ENCODE peak calls at places on chromosomes 5 and 9, in seven cellular contexts. One of them, this sample, is unnamed.

GRCh38 chr5:140214831-140215230 is 39.8 kb downstream of the CYSTM1 start:
- DNase-seq in heart right ventricle: no peak
- DNase-seq in NCI-H1105 treated with DMSO at 0.1 percent for 48 hours: no peak
- DNase-seq in activated effector memory CD4-positive, alpha-beta T cell treated with anti-CD3 and anti-CD28 coated beads, Interleukin-2, amount 50 U/mL, for 16 hours: no peak
- DNase-seq in NCI-H1417: no peak
- DNase-seq in NCI-H1092 treated with DMSO at 0.1 percent for 48 hours: no peak
- DNase-seq in GM20000: no peak
- DNase-seq in this sample: no peak

GRCh38 chr9:38388283-38389223 is 3.9 kb upstream of the ALDH1B1 start:
- DNase-seq in heart right ventricle: no peak
- DNase-seq in NCI-H1105 treated with DMSO at 0.1 percent for 48 hours: no peak
- DNase-seq in activated effector memory CD4-positive, alpha-beta T cell treated with anti-CD3 and anti-CD28 coated beads, Interleukin-2, amount 50 U/mL, for 16 hours: peak
- DNase-seq in NCI-H1417: no peak
- DNase-seq in NCI-H1092 treated with DMSO at 0.1 percent for 48 hours: no peak
- DNase-seq in GM20000: no peak
- DNase-seq in this sample: no peak

GRCh38 chr5:160353379-160353778 is 17.0 kb downstream of the C1QTNF2 start:
- DNase-seq in heart right ventricle: no peak
- DNase-seq in NCI-H1105 treated with DMSO at 0.1 percent for 48 hours: no peak
- DNase-seq in activated effector memory CD4-positive, alpha-beta T cell treated with anti-CD3 and anti-CD28 coated beads, Interleukin-2, amount 50 U/mL, for 16 hours: no peak
- DNase-seq in NCI-H1417: no peak
- DNase-seq in NCI-H1092 treated with DMSO at 0.1 percent for 48 hours: no peak
- DNase-seq in GM20000: no peak
- DNase-seq in this sample: no peak

GRCh38 chr9:93470391-93470790 is 17.0 kb upstream of the FAM120AOS start:
- DNase-seq in heart right ventricle: no peak
- DNase-seq in NCI-H1105 treated with DMSO at 0.1 percent for 48 hours: no peak
- DNase-seq in activated effector memory CD4-positive, alpha-beta T cell treated with anti-CD3 and anti-CD28 coated beads, Interleukin-2, amount 50 U/mL, for 16 hours: no peak
- DNase-seq in NCI-H1417: no peak
- DNase-seq in NCI-H1092 treated with DMSO at 0.1 percent for 48 hours: no peak
- DNase-seq in GM20000: no peak
- DNase-seq in this sample: no peak

GRCh38 chr5:83378624-83379259 is 92.8 kb upstream of the VCAN start:
- DNase-seq in heart right ventricle: no peak
- DNase-seq in NCI-H1105 treated with DMSO at 0.1 percent for 48 hours: no peak
- DNase-seq in activated effector memory CD4-positive, alpha-beta T cell treated with anti-CD3 and anti-CD28 coated beads, Interleukin-2, amount 50 U/mL, for 16 hours: no peak
- DNase-seq in NCI-H1417: no peak
- DNase-seq in NCI-H1092 treated with DMSO at 0.1 percent for 48 hours: no peak
- DNase-seq in GM20000: no peak
- DNase-seq in this sample: no peak

GRCh38 chr5:151063136-151063544 is 17.7 kb downstream of the TNIP1 start:
- DNase-seq in heart right ventricle: peak
- DNase-seq in NCI-H1105 treated with DMSO at 0.1 percent for 48 hours: no peak
- DNase-seq in activated effector memory CD4-positive, alpha-beta T cell treated with anti-CD3 and anti-CD28 coated beads, Interleukin-2, amount 50 U/mL, for 16 hours: no peak
- DNase-seq in NCI-H1417: no peak
- DNase-seq in NCI-H1092 treated with DMSO at 0.1 percent for 48 hours: no peak
- DNase-seq in GM20000: no peak
- DNase-seq in this sample: no peak

GRCh38 chr5:56350595-56351170 is 117.6 kb upstream of the ANKRD55 start:
- DNase-seq in heart right ventricle: peak
- DNase-seq in NCI-H1105 treated with DMSO at 0.1 percent for 48 hours: no peak
- DNase-seq in activated effector memory CD4-positive, alpha-beta T cell treated with anti-CD3 and anti-CD28 coated beads, Interleukin-2, amount 50 U/mL, for 16 hours: no peak
- DNase-seq in NCI-H1417: peak
- DNase-seq in NCI-H1092 treated with DMSO at 0.1 percent for 48 hours: no peak
- DNase-seq in GM20000: no peak
- DNase-seq in this sample: no peak

GRCh38 chr5:16618138-16618897 is 1.5 kb upstream of the RETREG1 start:
- DNase-seq in heart right ventricle: no peak
- DNase-seq in NCI-H1105 treated with DMSO at 0.1 percent for 48 hours: no peak
- DNase-seq in activated effector memory CD4-positive, alpha-beta T cell treated with anti-CD3 and anti-CD28 coated beads, Interleukin-2, amount 50 U/mL, for 16 hours: no peak
- DNase-seq in NCI-H1417: no peak
- DNase-seq in NCI-H1092 treated with DMSO at 0.1 percent for 48 hours: peak
- DNase-seq in GM20000: peak
- DNase-seq in this sample: no peak

GRCh38 chr5:14946813-14947640 is 75.4 kb upstream of the ANKH start:
- DNase-seq in heart right ventricle: peak
- DNase-seq in NCI-H1105 treated with DMSO at 0.1 percent for 48 hours: peak
- DNase-seq in activated effector memory CD4-positive, alpha-beta T cell treated with anti-CD3 and anti-CD28 coated beads, Interleukin-2, amount 50 U/mL, for 16 hours: no peak
- DNase-seq in NCI-H1417: no peak
- DNase-seq in NCI-H1092 treated with DMSO at 0.1 percent for 48 hours: peak
- DNase-seq in GM20000: peak
- DNase-seq in this sample: no peak

GRCh38 chr5:147101654-147102053 is 133.2 kb upstream of the STK32A start:
- DNase-seq in heart right ventricle: no peak
- DNase-seq in NCI-H1105 treated with DMSO at 0.1 percent for 48 hours: no peak
- DNase-seq in activated effector memory CD4-positive, alpha-beta T cell treated with anti-CD3 and anti-CD28 coated beads, Interleukin-2, amount 50 U/mL, for 16 hours: no peak
- DNase-seq in NCI-H1417: no peak
- DNase-seq in NCI-H1092 treated with DMSO at 0.1 percent for 48 hours: no peak
- DNase-seq in GM20000: no peak
- DNase-seq in this sample: no peak

GRCh38 chr9:7467186-7467585 is 332.4 kb downstream of the DMAC1 start:
- DNase-seq in heart right ventricle: no peak
- DNase-seq in NCI-H1105 treated with DMSO at 0.1 percent for 48 hours: no peak
- DNase-seq in activated effector memory CD4-positive, alpha-beta T cell treated with anti-CD3 and anti-CD28 coated beads, Interleukin-2, amount 50 U/mL, for 16 hours: no peak
- DNase-seq in NCI-H1417: peak
- DNase-seq in NCI-H1092 treated with DMSO at 0.1 percent for 48 hours: no peak
- DNase-seq in GM20000: no peak
- DNase-seq in this sample: no peak

GRCh38 chr9:126834672-126835071 is 25.8 kb upstream of the ZBTB34 start:
- DNase-seq in heart right ventricle: no peak
- DNase-seq in NCI-H1105 treated with DMSO at 0.1 percent for 48 hours: no peak
- DNase-seq in activated effector memory CD4-positive, alpha-beta T cell treated with anti-CD3 and anti-CD28 coated beads, Interleukin-2, amount 50 U/mL, for 16 hours: no peak
- DNase-seq in NCI-H1417: no peak
- DNase-seq in NCI-H1092 treated with DMSO at 0.1 percent for 48 hours: no peak
- DNase-seq in GM20000: no peak
- DNase-seq in this sample: no peak

GRCh38 chr5:758698-759053 is 25.9 kb downstream of the ZDHHC11B start:
- DNase-seq in heart right ventricle: no peak
- DNase-seq in NCI-H1105 treated with DMSO at 0.1 percent for 48 hours: no peak
- DNase-seq in activated effector memory CD4-positive, alpha-beta T cell treated with anti-CD3 and anti-CD28 coated beads, Interleukin-2, amount 50 U/mL, for 16 hours: peak
- DNase-seq in NCI-H1417: no peak
- DNase-seq in NCI-H1092 treated with DMSO at 0.1 percent for 48 hours: no peak
- DNase-seq in GM20000: no peak
- DNase-seq in this sample: no peak

GRCh38 chr9:85872444-85872843 is 68.5 kb upstream of the NAA35 start:
- DNase-seq in heart right ventricle: no peak
- DNase-seq in NCI-H1105 treated with DMSO at 0.1 percent for 48 hours: no peak
- DNase-seq in activated effector memory CD4-positive, alpha-beta T cell treated with anti-CD3 and anti-CD28 coated beads, Interleukin-2, amount 50 U/mL, for 16 hours: no peak
- DNase-seq in NCI-H1417: no peak
- DNase-seq in NCI-H1092 treated with DMSO at 0.1 percent for 48 hours: no peak
- DNase-seq in GM20000: no peak
- DNase-seq in this sample: no peak

GRCh38 chr5:133284306-133284705 is 232.5 kb downstream of the HSPA4 start:
- DNase-seq in heart right ventricle: no peak
- DNase-seq in NCI-H1105 treated with DMSO at 0.1 percent for 48 hours: no peak
- DNase-seq in activated effector memory CD4-positive, alpha-beta T cell treated with anti-CD3 and anti-CD28 coated beads, Interleukin-2, amount 50 U/mL, for 16 hours: no peak
- DNase-seq in NCI-H1417: no peak
- DNase-seq in NCI-H1092 treated with DMSO at 0.1 percent for 48 hours: no peak
- DNase-seq in GM20000: no peak
- DNase-seq in this sample: no peak

GRCh38 chr5:29963956-29964355 is 1229.5 kb upstream of the CDH6 start:
- DNase-seq in heart right ventricle: no peak
- DNase-seq in NCI-H1105 treated with DMSO at 0.1 percent for 48 hours: no peak
- DNase-seq in activated effector memory CD4-positive, alpha-beta T cell treated with anti-CD3 and anti-CD28 coated beads, Interleukin-2, amount 50 U/mL, for 16 hours: no peak
- DNase-seq in NCI-H1417: no peak
- DNase-seq in NCI-H1092 treated with DMSO at 0.1 percent for 48 hours: no peak
- DNase-seq in GM20000: no peak
- DNase-seq in this sample: no peak

GRCh38 chr5:111223790-111224560 is at the start of gene CAMK4:
- DNase-seq in heart right ventricle: peak
- DNase-seq in NCI-H1105 treated with DMSO at 0.1 percent for 48 hours: peak
- DNase-seq in activated effector memory CD4-positive, alpha-beta T cell treated with anti-CD3 and anti-CD28 coated beads, Interleukin-2, amount 50 U/mL, for 16 hours: peak
- DNase-seq in NCI-H1417: peak
- DNase-seq in NCI-H1092 treated with DMSO at 0.1 percent for 48 hours: peak
- DNase-seq in GM20000: peak
- DNase-seq in this sample: no peak

GRCh38 chr9:127835930-127836586 is 18.4 kb downstream of the ENG start:
- DNase-seq in heart right ventricle: peak
- DNase-seq in NCI-H1105 treated with DMSO at 0.1 percent for 48 hours: no peak
- DNase-seq in activated effector memory CD4-positive, alpha-beta T cell treated with anti-CD3 and anti-CD28 coated beads, Interleukin-2, amount 50 U/mL, for 16 hours: no peak
- DNase-seq in NCI-H1417: no peak
- DNase-seq in NCI-H1092 treated with DMSO at 0.1 percent for 48 hours: no peak
- DNase-seq in GM20000: no peak
- DNase-seq in this sample: no peak

GRCh38 chr5:138536665-138537315 is 6.2 kb downstream of the ETF1 start:
- DNase-seq in heart right ventricle: no peak
- DNase-seq in NCI-H1105 treated with DMSO at 0.1 percent for 48 hours: no peak
- DNase-seq in activated effector memory CD4-positive, alpha-beta T cell treated with anti-CD3 and anti-CD28 coated beads, Interleukin-2, amount 50 U/mL, for 16 hours: no peak
- DNase-seq in NCI-H1417: no peak
- DNase-seq in NCI-H1092 treated with DMSO at 0.1 percent for 48 hours: no peak
- DNase-seq in GM20000: no peak
- DNase-seq in this sample: no peak

GRCh38 chr5:101679816-101680215 is 616.3 kb downstream of the SLCO4C1 start:
- DNase-seq in heart right ventricle: no peak
- DNase-seq in NCI-H1105 treated with DMSO at 0.1 percent for 48 hours: no peak
- DNase-seq in activated effector memory CD4-positive, alpha-beta T cell treated with anti-CD3 and anti-CD28 coated beads, Interleukin-2, amount 50 U/mL, for 16 hours: no peak
- DNase-seq in NCI-H1417: no peak
- DNase-seq in NCI-H1092 treated with DMSO at 0.1 percent for 48 hours: no peak
- DNase-seq in GM20000: no peak
- DNase-seq in this sample: no peak

GRCh38 chr9:5263568-5264218 is 32.5 kb downstream of the INSL4 start:
- DNase-seq in heart right ventricle: no peak
- DNase-seq in NCI-H1105 treated with DMSO at 0.1 percent for 48 hours: no peak
- DNase-seq in activated effector memory CD4-positive, alpha-beta T cell treated with anti-CD3 and anti-CD28 coated beads, Interleukin-2, amount 50 U/mL, for 16 hours: no peak
- DNase-seq in NCI-H1417: no peak
- DNase-seq in NCI-H1092 treated with DMSO at 0.1 percent for 48 hours: no peak
- DNase-seq in GM20000: peak
- DNase-seq in this sample: no peak

GRCh38 chr9:109117856-109118801 is 1.6 kb downstream of the TMEM245 start:
- DNase-seq in heart right ventricle: no peak
- DNase-seq in NCI-H1105 treated with DMSO at 0.1 percent for 48 hours: no peak
- DNase-seq in activated effector memory CD4-positive, alpha-beta T cell treated with anti-CD3 and anti-CD28 coated beads, Interleukin-2, amount 50 U/mL, for 16 hours: peak
- DNase-seq in NCI-H1417: no peak
- DNase-seq in NCI-H1092 treated with DMSO at 0.1 percent for 48 hours: no peak
- DNase-seq in GM20000: no peak
- DNase-seq in this sample: no peak

GRCh38 chr9:115267788-115268187 is 149.8 kb upstream of the TNC start:
- DNase-seq in heart right ventricle: no peak
- DNase-seq in NCI-H1105 treated with DMSO at 0.1 percent for 48 hours: no peak
- DNase-seq in activated effector memory CD4-positive, alpha-beta T cell treated with anti-CD3 and anti-CD28 coated beads, Interleukin-2, amount 50 U/mL, for 16 hours: no peak
- DNase-seq in NCI-H1417: no peak
- DNase-seq in NCI-H1092 treated with DMSO at 0.1 percent for 48 hours: no peak
- DNase-seq in GM20000: no peak
- DNase-seq in this sample: no peak